ENCODE peak calls at places on chromosomes 12 and 14, in six cellular contexts. L, A, E, D, Y and F are unnamed samples.
A peak's percentile ranks its signal among the peaks of the same experiment; 100 is the strongest.

GRCh38 chr12:111076611-111077451 is 156.5 kb upstream of the MYL2 start:
- DNase-seq in L (no peak), A (no peak), E (no peak), D (no peak), Y (no peak), F (no peak)

GRCh38 chr12:68100241-68100640 is 59.3 kb downstream of the IFNG start:
- DNase-seq in L (no peak), A (no peak), E (no peak), D (no peak), Y (no peak), F (no peak)

GRCh38 chr12:12072064-12072760 is 1.5 kb downstream of the BCL2L14 start:
- DNase-seq in L (no peak), A (peak; percentile 37), E (no peak), D (peak; percentile 64), Y (no peak), F (no peak)

GRCh38 chr14:75559451-75560187 is 18.8 kb upstream of the FLVCR2 start:
- DNase-seq in L (peak; percentile 57), A (peak; percentile 76), E (no peak), D (peak; percentile 52), Y (peak; percentile 36), F (no peak)

GRCh38 chr14:101359221-101360044 is 201.9 kb upstream of the DIO3 start:
- DNase-seq in L (no peak), A (no peak), E (no peak), D (no peak), Y (no peak), F (peak; percentile 40)

GRCh38 chr14:36509056-36509917 is 10.7 kb downstream of the NKX2-1 start:
- DNase-seq in L (no peak), A (no peak), E (no peak), D (no peak), Y (no peak), F (no peak)

GRCh38 chr12:49622501-49623141 is 740 bp upstream of the PRPF40B start:
- DNase-seq in L (peak; percentile 38), A (peak; percentile 61), E (no peak), D (peak; percentile 90), Y (no peak), F (no peak)

GRCh38 chr14:41570415-41571155 is 36.1 kb upstream of the LRFN5 start:
- DNase-seq in L (no peak), A (no peak), E (no peak), D (no peak), Y (no peak), F (no peak)

GRCh38 chr14:22928237-22929103 is 706 bp downstream of the PRMT5 start:
- DNase-seq in L (no peak), A (no peak), E (no peak), D (peak; percentile 21), Y (peak; percentile 4), F (no peak)

GRCh38 chr12:123396954-123397353 is 13.0 kb downstream of the KMT5A start:
- DNase-seq in L (no peak), A (no peak), E (no peak), D (no peak), Y (no peak), F (no peak)

GRCh38 chr12:43362910-43363694 is 188.9 kb downstream of the ADAMTS20 start:
- DNase-seq in L (no peak), A (no peak), E (no peak), D (no peak), Y (no peak), F (no peak)

GRCh38 chr12:107111314-107111713 is 18.0 kb upstream of the CRY1 start:
- DNase-seq in L (no peak), A (no peak), E (no peak), D (no peak), Y (no peak), F (no peak)

GRCh38 chr12:117521327-117521726 is 159.9 kb upstream of the NOS1 start:
- DNase-seq in L (no peak), A (no peak), E (no peak), D (no peak), Y (no peak), F (no peak)

GRCh38 chr12:116393859-116394650 is 116.6 kb upstream of the MED13L start:
- DNase-seq in L (no peak), A (no peak), E (no peak), D (no peak), Y (no peak), F (no peak)

GRCh38 chr12:5492562-5492961 is 60.7 kb downstream of the NTF3 start:
- DNase-seq in L (no peak), A (no peak), E (no peak), D (no peak), Y (no peak), F (no peak)

GRCh38 chr14:74938873-74939495 is 15.9 kb upstream of the RPS6KL1 start:
- DNase-seq in L (no peak), A (no peak), E (no peak), D (no peak), Y (no peak), F (peak; percentile 94)